ENCODE peak calls at places on chromosomes 2 and 18, in four cellular contexts. N is colonic mucosa, R is glomerular endothelial cell, U is foreskin keratinocyte. B is an unnamed sample.
A peak's percentile ranks its signal among the peaks of the same experiment; 100 is the strongest.

GRCh38 chr2:111986116-111986900 is 68.8 kb upstream of the TMEM87B start:
- DNase-seq in R (no peak), U (no peak), N (no peak), B (no peak)

GRCh38 chr2:102690012-102690411 is 70.7 kb downstream of the SLC9A2 start:
- DNase-seq in U (no peak), R (no peak), N (no peak), B (no peak)

GRCh38 chr2:63699549-63699839 is 110.7 kb downstream of the MDH1 start:
- DNase-seq in N (no peak), R (no peak), U (no peak), B (no peak)

GRCh38 chr2:144152817-144153271 is 367.1 kb downstream of the ZEB2 start:
- DNase-seq in U (no peak), R (no peak), N (no peak), B (no peak)

GRCh38 chr2:171706152-171706803 is 19.0 kb downstream of the DYNC1I2 start:
- DNase-seq in U (no peak), N (no peak), R (no peak), B (no peak)

GRCh38 chr2:127526940-127527804 is 883 bp upstream of the IWS1 start:
- DNase-seq in U (peak; percentile 66), R (no peak), N (peak; percentile 52), B (no peak)

GRCh38 chr2:230751062-230751461 is 38.4 kb downstream of the CAB39 start:
- DNase-seq in N (no peak), R (no peak), U (peak; percentile 89), B (no peak)

GRCh38 chr18:22032392-22032961 is 136.9 kb upstream of the GATA6 start:
- DNase-seq in U (peak; percentile 97), N (peak; percentile 44), R (peak; percentile 29), B (no peak)

GRCh38 chr18:76121049-76121448 is 374.0 kb downstream of the ZNF516 start:
- DNase-seq in U (no peak), N (no peak), R (no peak), B (no peak)

GRCh38 chr18:48842259-48843061 is 108.3 kb downstream of the SMAD7 start:
- DNase-seq in R (peak; percentile 94), N (no peak), U (no peak), B (peak; percentile 30)